ENCODE peak calls at places on chromosomes 6 and 20, in five cellular contexts. R is CD8-positive, alpha-beta T cell; T is pancreas; J is CD4-positive, alpha-beta T cell; Q is uterus. Y is an unnamed sample.

GRCh38 chr6:108581237-108581931 is 20.7 kb downstream of the FOXO3 start:
- DNase-seq in R (no peak), T (no peak), J (no peak), Q (peak; percentile 79), Y (peak; percentile 66)

GRCh38 chr6:52403627-52404026 is 16.5 kb upstream of the EFHC1 start:
- DNase-seq in R (no peak), T (no peak), J (no peak), Q (no peak), Y (peak; percentile 90)

GRCh38 chr20:62770111-62770910 is 26.0 kb upstream of the MRGBP start:
- DNase-seq in R (no peak), T (no peak), J (no peak), Q (no peak), Y (no peak)

GRCh38 chr6:47733879-47734558 is 35.6 kb downstream of the ADGRF4 start:
- DNase-seq in R (no peak), T (no peak), J (no peak), Q (no peak), Y (no peak)

GRCh38 chr6:23334360-23334759 is 765.0 kb downstream of the HDGFL1 start:
- DNase-seq in R (no peak), T (no peak), J (no peak), Q (no peak), Y (no peak)

GRCh38 chr6:95581073-95581472 is 3.7 kb downstream of the MANEA start:
- DNase-seq in R (no peak), T (no peak), J (no peak), Q (no peak), Y (no peak)

GRCh38 chr6:94190030-94190429 is 770.7 kb upstream of the EPHA7 start:
- DNase-seq in R (no peak), T (no peak), J (no peak), Q (no peak), Y (no peak)

GRCh38 chr6:125486881-125487280 is 185.1 kb upstream of the HDDC2 start:
- DNase-seq in R (no peak), T (no peak), J (no peak), Q (no peak), Y (no peak)

GRCh38 chr6:104859225-104860146 is at the start of gene HACE1:
- DNase-seq in R (peak; percentile 74), T (peak; percentile 86), J (peak; percentile 84), Q (peak; percentile 85), Y (peak; percentile 91)

GRCh38 chr6:30955367-30956042 is 14.7 kb downstream of the MUCL3 start:
- DNase-seq in R (peak; percentile 46), T (peak; percentile 68), J (peak; percentile 80), Q (peak; percentile 42), Y (peak; percentile 26)

GRCh38 chr6:68632620-68633195 is 2.4 kb upstream of the ADGRB3 start:
- DNase-seq in R (no peak), T (no peak), J (no peak), Q (no peak), Y (no peak)

GRCh38 chr6:151847064-151847463 is 39.6 kb downstream of the ESR1 start:
- DNase-seq in R (no peak), T (no peak), J (no peak), Q (no peak), Y (no peak)

GRCh38 chr6:139508023-139508422 is 133.6 kb upstream of the CITED2 start:
- DNase-seq in R (no peak), T (no peak), J (no peak), Q (no peak), Y (no peak)

GRCh38 chr20:10774357-10774943 is 100.7 kb upstream of the JAG1 start:
- DNase-seq in R (no peak), T (no peak), J (no peak), Q (no peak), Y (no peak)

GRCh38 chr20:59656417-59656816 is 52.1 kb downstream of the PHACTR3 start:
- DNase-seq in R (no peak), T (no peak), J (no peak), Q (no peak), Y (no peak)

GRCh38 chr6:3343089-3343901 is 84.5 kb downstream of the PSMG4 start:
- DNase-seq in R (no peak), T (no peak), J (no peak), Q (no peak), Y (no peak)

GRCh38 chr6:121780325-121781313 is 345.2 kb downstream of the GJA1 start:
- DNase-seq in R (no peak), T (peak; percentile 13), J (no peak), Q (peak; percentile 80), Y (peak; percentile 82)

GRCh38 chr6:33752139-33753015 is 5.7 kb upstream of the IP6K3 start:
- DNase-seq in R (no peak), T (no peak), J (no peak), Q (no peak), Y (no peak)

GRCh38 chr6:70668499-70668812 is 773 bp downstream of the SMAP1 start:
- DNase-seq in R (no peak), T (peak; percentile 74), J (no peak), Q (peak; percentile 29), Y (no peak)

GRCh38 chr6:144284474-144284752 is 722 bp upstream of the UTRN start:
- DNase-seq in R (no peak), T (no peak), J (no peak), Q (no peak), Y (no peak)

GRCh38 chr6:143157146-143157545 is 96.5 kb downstream of the AIG1 start:
- DNase-seq in R (no peak), T (no peak), J (no peak), Q (no peak), Y (no peak)

GRCh38 chr20:4546342-4546741 is 175.4 kb upstream of the PRND start:
- DNase-seq in R (no peak), T (no peak), J (no peak), Q (no peak), Y (no peak)

GRCh38 chr6:36623547-36624459 is 29.6 kb downstream of the SRSF3 start:
- DNase-seq in R (peak; percentile 54), T (peak; percentile 89), J (peak; percentile 74), Q (peak; percentile 88), Y (peak; percentile 88)

GRCh38 chr6:37794825-37795224 is 24.7 kb upstream of the ZFAND3 start:
- DNase-seq in R (no peak), T (no peak), J (no peak), Q (no peak), Y (no peak)

GRCh38 chr6:55958790-55959189 is 83.4 kb upstream of the BMP5 start:
- DNase-seq in R (no peak), T (no peak), J (no peak), Q (no peak), Y (no peak)

GRCh38 chr20:19726126-19726525 is 31.9 kb upstream of the RIN2 start:
- DNase-seq in R (no peak), T (no peak), J (no peak), Q (no peak), Y (no peak)

GRCh38 chr6:159012201-159012600 is 12.2 kb upstream of the RSPH3 start:
- DNase-seq in R (no peak), T (no peak), J (no peak), Q (no peak), Y (no peak)

GRCh38 chr6:52681416-52681815 is 10.5 kb downstream of the TMEM14A start:
- DNase-seq in R (no peak), T (no peak), J (no peak), Q (no peak), Y (no peak)

GRCh38 chr6:135181333-135182119 is 418 bp downstream of the MYB start:
- DNase-seq in R (no peak), T (no peak), J (no peak), Q (no peak), Y (no peak)

GRCh38 chr6:84220809-84221409 is 6.5 kb downstream of the CEP162 start:
- DNase-seq in R (no peak), T (no peak), J (no peak), Q (no peak), Y (no peak)

GRCh38 chr20:51132286-51132810 is 109.4 kb upstream of the KCNG1 start:
- DNase-seq in R (no peak), T (no peak), J (no peak), Q (no peak), Y (no peak)

GRCh38 chr20:362271-363254 is 15.7 kb downstream of the NRSN2 start:
- DNase-seq in R (no peak), T (peak; percentile 87), J (peak; percentile 14), Q (peak; percentile 66), Y (peak; percentile 98)

GRCh38 chr20:16215056-16215455 is 358.2 kb downstream of the KIF16B start:
- DNase-seq in R (no peak), T (no peak), J (no peak), Q (no peak), Y (no peak)

DNA sequence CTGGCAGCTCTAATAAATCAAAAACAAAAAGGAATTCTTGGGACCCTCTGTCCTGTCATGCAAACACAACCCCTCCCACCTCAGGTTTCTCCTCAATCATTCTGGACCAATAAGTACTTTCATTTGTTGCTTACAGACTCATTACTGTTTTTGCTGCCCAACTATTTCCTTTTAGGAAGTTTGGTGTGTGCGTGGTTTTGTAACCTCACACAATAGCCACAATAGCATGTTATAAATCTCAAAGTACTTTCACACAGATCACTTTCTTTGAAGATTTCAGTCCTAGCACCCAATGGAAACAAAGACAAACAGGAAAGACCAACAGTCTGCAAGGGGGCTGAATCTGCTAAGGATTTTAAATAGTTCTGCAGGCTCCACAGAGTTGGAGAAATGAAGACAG is 4.4 kb downstream of the MRPL14 start:
- DNase-seq in R (no peak), T (no peak), J (no peak), Q (no peak), Y (no peak)
- H3K27ac ChIP-seq in R (no peak overlapping the region), T (no peak overlapping the region), J (no peak overlapping the region), Q (peak overlapping the region; percentile 52), Y (peak overlapping the region; percentile 57)

GRCh38 chr20:31274441-31274840 is 17.0 kb downstream of the DEFB115 start:
- DNase-seq in R (no peak), T (no peak), J (no peak), Q (no peak), Y (no peak)
- H3K9me3 ChIP-seq in R (peaks cover 10% of the 10 kb centered on the region), T (no peaks in the 10 kb centered on the region), J (peaks cover 17% of the 10 kb centered on the region), Q (peaks cover 6% of the 10 kb centered on the region), Y (no peaks in the 10 kb centered on the region)

DNA sequence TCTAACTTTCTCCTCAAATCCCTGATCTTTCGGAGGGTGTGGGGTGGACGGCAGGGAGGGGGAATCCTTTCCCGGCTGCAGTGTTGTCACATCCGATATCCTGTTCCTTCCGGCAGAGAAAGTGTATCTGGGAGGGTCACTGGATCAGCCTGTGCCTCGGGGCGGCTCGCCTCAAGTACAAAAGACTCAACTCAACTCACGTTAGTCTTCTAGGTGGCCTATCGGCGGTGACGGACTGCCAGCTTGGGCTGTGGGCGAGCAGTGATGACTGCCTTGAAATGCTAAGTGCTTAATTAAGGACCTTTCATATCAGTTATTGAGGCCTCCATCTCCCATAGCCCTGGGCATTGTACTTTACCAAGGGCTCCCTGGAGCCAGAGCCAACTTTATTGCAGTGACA is 127.3 kb upstream of the TFAP2D start:
- DNase-seq in R (no peak), T (no peak), J (no peak), Q (no peak), Y (no peak)
- TF ChIP-seq CTCF in R (no peak), T (no peak), J (no peak), Q (no peak), Y (no peak)

DNA sequence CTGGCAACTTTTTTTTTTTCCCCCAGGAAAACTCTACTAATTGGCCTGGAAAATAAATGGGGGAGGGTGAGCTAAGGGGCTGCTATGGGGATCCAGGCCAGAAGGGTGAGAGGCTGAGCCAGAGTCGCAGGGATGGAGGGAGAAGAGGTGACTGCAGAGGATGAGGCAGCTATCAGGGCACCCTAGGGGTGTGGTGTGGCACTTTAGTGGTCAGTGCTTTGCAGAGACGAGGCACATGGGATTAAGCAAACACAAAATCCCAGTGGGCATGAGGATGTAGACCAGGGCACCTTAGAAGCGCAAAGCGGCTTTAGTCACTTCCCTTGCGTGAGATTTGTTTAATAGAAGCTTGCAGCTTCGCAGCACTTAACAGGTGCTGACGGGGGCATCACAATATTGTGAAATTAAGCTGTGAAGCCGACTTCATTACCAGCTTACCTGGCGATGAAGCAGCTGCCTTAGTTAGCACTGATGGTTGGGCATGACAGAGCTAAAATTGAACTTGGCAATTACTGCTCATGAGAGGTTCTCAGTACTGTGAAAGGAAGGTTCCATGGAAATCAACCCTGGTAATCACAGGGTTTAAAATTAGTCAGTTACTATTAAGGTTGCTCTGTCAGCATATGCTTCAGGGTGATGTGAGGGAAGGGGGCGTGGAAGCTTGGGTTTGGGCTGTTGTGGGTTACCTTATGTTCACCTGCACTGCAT is 26.0 kb downstream of the TOX2 start:
- DNase-seq in R (no peak), T (no peak), J (no peak), Q (no peak), Y (no peak)
- H3K27ac ChIP-seq in R (no peak overlapping the region), T (no peak overlapping the region), J (no peak overlapping the region), Q (no peak overlapping the region), Y (no peak overlapping the region)

Y was measured in adrenal gland.